ENCODE peak calls at places on chromosomes 4 and X, in four cellular contexts. E is CD8-positive, alpha-beta T cell; H is stomach; Y is GM23248. S is an unnamed sample.

GRCh38 chr4:152239216-152239615 is 296.7 kb downstream of the FBXW7 start:
- DNase-seq in E (no peak), H (no peak), Y (no peak), S (no peak)

GRCh38 chr4:8171941-8172924 is 13.6 kb upstream of the ABLIM2 start:
- DNase-seq in E (no peak), H (no peak), Y (no peak), S (no peak)

GRCh38 chr4:131499139-131499873 is 1649.8 kb upstream of the PCDH10 start:
- DNase-seq in E (no peak), H (no peak), Y (peak), S (no peak)

GRCh38 chr4:79403356-79403755 is 4.7 kb downstream of the GK2 start:
- DNase-seq in E (no peak), H (no peak), Y (no peak), S (no peak)

GRCh38 chrX:115719171-115719570 is 158.2 kb downstream of the PLS3 start:
- DNase-seq in E (no peak), H (no peak), Y (no peak), S (peak)

GRCh38 chr4:187171731-187172339 is 448.2 kb upstream of the FAT1 start:
- DNase-seq in E (no peak), H (no peak), Y (peak), S (no peak)

GRCh38 chrX:129654652-129655546 is at the start of gene APLN:
- DNase-seq in E (no peak), H (peak), Y (peak), S (no peak)

GRCh38 chrX:39813631-39814246 is 284.0 kb downstream of the BCOR start:
- DNase-seq in E (no peak), H (peak), Y (peak), S (no peak)

GRCh38 chr4:53532521-53532920 is 58.8 kb downstream of the LNX1 start:
- DNase-seq in E (no peak), H (no peak), Y (no peak), S (no peak)

GRCh38 chr4:183765121-183765990 is 106.3 kb downstream of the TRAPPC11 start:
- DNase-seq in E (no peak), H (no peak), Y (no peak), S (no peak)

GRCh38 chrX:72123471-72124185 is 8.1 kb downstream of the RTL5 start:
- DNase-seq in E (no peak), H (no peak), Y (peak), S (no peak)

GRCh38 chrX:55742649-55743048 is 25.1 kb downstream of the RRAGB start:
- DNase-seq in E (no peak), H (no peak), Y (no peak), S (no peak)

GRCh38 chr4:1763550-1764080 is 29.5 kb upstream of the FGFR3 start:
- DNase-seq in E (no peak), H (peak), Y (peak), S (no peak)

GRCh38 chrX:139203681-139204575 is 326.6 kb upstream of the F9 start:
- DNase-seq in E (no peak), H (peak), Y (peak), S (no peak)

GRCh38 chr4:149605601-149606378 is 209.9 kb downstream of the IQCM start:
- DNase-seq in E (no peak), H (no peak), Y (peak), S (no peak)

GRCh38 chr4:178306565-178306964 is 864.3 kb upstream of the AGA start:
- DNase-seq in E (no peak), H (no peak), Y (no peak), S (no peak)

GRCh38 chrX:38166478-38167083 is 54.1 kb downstream of the SRPX start:
- DNase-seq in E (no peak), H (no peak), Y (peak), S (no peak)

GRCh38 chr4:73612032-73612431 is 8.2 kb downstream of the RASSF6 start:
- DNase-seq in E (no peak), H (no peak), Y (no peak), S (no peak)

GRCh38 chrX:15202458-15203177 is 67.3 kb downstream of the ASB9 start:
- DNase-seq in E (no peak), H (no peak), Y (peak), S (no peak)

GRCh38 chr4:143667461-143667860 is 33.0 kb downstream of the FREM3 start:
- DNase-seq in E (no peak), H (peak), Y (peak), S (peak)

GRCh38 chr4:146508229-146508939 is 13.4 kb downstream of the SLC10A7 start:
- DNase-seq in E (no peak), H (no peak), Y (no peak), S (no peak)

GRCh38 chr4:42906906-42907774 is 14.6 kb downstream of the GRXCR1 start:
- DNase-seq in E (no peak), H (peak), Y (peak), S (no peak)

GRCh38 chrX:154021131-154021611 is 1.5 kb upstream of the IRAK1 start:
- DNase-seq in E (no peak), H (no peak), Y (peak), S (no peak)

GRCh38 chr4:69830529-69831269 is 29.2 kb downstream of the SULT1E1 start:
- DNase-seq in E (no peak), H (peak), Y (peak), S (no peak)

GRCh38 chrX:140165849-140166248 is 200.5 kb upstream of the CXorf66 start:
- DNase-seq in E (no peak), H (no peak), Y (no peak), S (no peak)

GRCh38 chr4:8921465-8921864 is 49.8 kb upstream of the HMX1 start:
- DNase-seq in E (no peak), H (no peak), Y (no peak), S (no peak)

GRCh38 chr4:183533698-183534097 is 28.8 kb downstream of the ING2 start:
- DNase-seq in E (no peak), H (no peak), Y (peak), S (no peak)

GRCh38 chr4:3343358-3343757 is 50.5 kb downstream of the RGS12 start:
- DNase-seq in E (no peak), H (no peak), Y (no peak), S (no peak)
- H3K27ac ChIP-seq in E (no peak), H (no peak), Y (no peak), S (no peak)

DNA sequence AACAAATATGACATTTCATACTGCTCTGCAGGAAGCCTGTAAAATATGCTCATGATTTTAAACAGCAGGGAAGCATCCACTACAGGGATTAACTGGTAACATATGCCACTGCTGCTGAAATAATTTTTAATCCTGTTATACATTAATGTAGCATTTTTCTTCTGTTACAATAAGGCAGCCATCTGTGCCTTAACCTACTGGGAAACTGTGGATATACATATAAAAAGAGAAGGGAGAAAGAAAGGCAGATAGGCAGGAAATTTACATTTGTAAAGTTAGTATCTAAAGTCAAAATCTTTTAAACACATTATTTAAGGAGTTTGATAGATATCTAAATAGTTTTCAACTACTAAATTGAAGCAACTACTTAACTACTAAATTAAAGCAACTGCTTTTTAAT is 514.6 kb upstream of the KLHL4 start:
- DNase-seq in E (no peak), H (no peak), Y (no peak), S (no peak)
- H3K4me3 ChIP-seq in E (no peak), H (no peak), Y (no peak), S (no peak)

GRCh38 chrX:9569875-9570274 is 105.0 kb downstream of the TBL1X start:
- DNase-seq in E (no peak), H (no peak), Y (no peak), S (no peak)

GRCh38 chrX:9560219-9560618 is 95.4 kb downstream of the TBL1X start:
- DNase-seq in E (no peak), H (no peak), Y (no peak), S (no peak)

GRCh38 chrX:9562851-9563250 is 98.0 kb downstream of the TBL1X start:
- DNase-seq in E (no peak), H (no peak), Y (peak), S (no peak)

GRCh38 chrX:9561199-9561598 is 96.3 kb downstream of the TBL1X start:
- DNase-seq in E (no peak), H (no peak), Y (no peak), S (no peak)

DNA sequence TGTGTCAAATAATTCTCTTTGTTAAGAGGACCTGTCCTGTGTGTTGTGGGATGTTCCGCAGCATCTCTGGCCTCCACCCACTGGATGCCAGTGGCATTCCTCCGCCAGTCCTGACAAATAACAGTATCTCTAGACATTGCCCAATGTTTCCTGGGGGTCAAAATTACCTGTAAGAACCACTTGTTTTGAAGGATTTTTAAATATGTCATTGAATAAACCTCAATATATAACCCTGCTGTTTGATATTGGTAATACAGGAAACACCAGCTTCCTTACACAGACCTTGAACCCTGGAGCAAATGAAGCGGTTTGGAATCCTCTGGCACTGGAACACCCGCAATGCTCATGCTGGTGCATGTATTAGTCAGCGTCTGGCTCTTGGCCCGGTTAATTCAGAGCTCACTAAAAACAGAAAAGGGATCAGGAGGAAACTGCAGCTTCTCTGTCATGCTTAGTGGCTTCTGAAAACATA is 101.3 kb downstream of the TBL1X start:
- DNase-seq in E (no peak), H (peak), Y (peak), S (no peak)
- H3K27ac ChIP-seq in E (no peak), H (no peak), Y (peak), S (no peak)

DNA sequence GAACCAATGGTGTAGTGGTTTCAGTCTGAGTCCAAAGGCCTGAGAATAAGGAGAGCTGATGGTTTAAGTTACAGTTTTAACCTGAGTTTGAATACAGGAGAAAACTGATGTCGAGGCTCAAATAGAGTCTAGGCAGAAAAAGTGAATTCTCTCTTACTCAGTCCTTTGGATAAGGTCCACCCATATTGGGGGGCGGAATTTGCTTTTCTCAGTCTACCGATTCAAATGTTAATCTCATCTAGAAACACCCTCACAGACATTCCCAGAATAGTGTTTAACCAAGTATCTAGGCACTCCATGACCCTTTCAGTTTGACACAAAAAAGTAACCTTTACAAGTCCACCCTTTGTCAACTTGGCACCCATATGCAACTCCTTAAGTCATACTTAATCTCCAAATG is 216.0 kb downstream of the GRID2 start:
- DNase-seq in E (no peak), H (no peak), Y (no peak), S (no peak)
- H3K4me3 ChIP-seq in E (no peak), H (no peak), Y (no peak), S (no peak)